ENCODE peak calls at places on chromosome 20, in five cellular contexts. One of them, this sample, is unnamed. For H3K4me1, the result is how much of the 10 kb centered on the place peaks cover.

GRCh38 chr20:47231382-47232042 is 125.0 kb downstream of the ZMYND8 start:
- DNase-seq in spleen: no peak
- DNase-seq in GM23338: no peak
- DNase-seq in sigmoid colon: no peak
- DNase-seq in endothelial cell of umbilical vein: no peak
- DNase-seq in this sample: no peak

GRCh38 chr20:45727044-45727443 is 4.9 kb downstream of the SPINT4 start:
- DNase-seq in endothelial cell of umbilical vein: no peak
- DNase-seq in sigmoid colon: no peak
- DNase-seq in GM23338: no peak
- DNase-seq in spleen: no peak
- DNase-seq in this sample: no peak

GRCh38 chr20:63158845-63159244 is 57.1 kb downstream of the YTHDF1 start:
- DNase-seq in spleen: peak
- DNase-seq in endothelial cell of umbilical vein: no peak
- DNase-seq in sigmoid colon: no peak
- DNase-seq in GM23338: no peak
- DNase-seq in this sample: no peak

GRCh38 chr20:24665196-24665595 is 195.8 kb downstream of the SYNDIG1 start:
- DNase-seq in GM23338: no peak
- DNase-seq in endothelial cell of umbilical vein: no peak
- DNase-seq in sigmoid colon: no peak
- DNase-seq in spleen: peak
- DNase-seq in this sample: peak

GRCh38 chr20:51687071-51687470 is 81.1 kb downstream of the ATP9A start:
- DNase-seq in sigmoid colon: no peak
- DNase-seq in endothelial cell of umbilical vein: no peak
- DNase-seq in GM23338: no peak
- DNase-seq in spleen: no peak
- DNase-seq in this sample: no peak

GRCh38 chr20:15061955-15062354 is 724.5 kb upstream of the FLRT3 start:
- DNase-seq in endothelial cell of umbilical vein: no peak
- DNase-seq in spleen: no peak
- DNase-seq in sigmoid colon: no peak
- DNase-seq in GM23338: peak
- DNase-seq in this sample: no peak

GRCh38 chr20:48350291-48350988 is 477.4 kb downstream of the PREX1 start:
- DNase-seq in sigmoid colon: no peak
- DNase-seq in endothelial cell of umbilical vein: no peak
- DNase-seq in spleen: no peak
- DNase-seq in GM23338: peak
- DNase-seq in this sample: no peak

GRCh38 chr20:63215101-63216040 is 560 bp downstream of the YTHDF1 start:
- DNase-seq in sigmoid colon: no peak
- DNase-seq in GM23338: peak
- DNase-seq in spleen: no peak
- DNase-seq in endothelial cell of umbilical vein: peak
- DNase-seq in this sample: peak

GRCh38 chr20:19381947-19382346 is 169.5 kb downstream of the SLC24A3 start:
- DNase-seq in sigmoid colon: no peak
- DNase-seq in endothelial cell of umbilical vein: no peak
- DNase-seq in GM23338: no peak
- DNase-seq in spleen: no peak
- DNase-seq in this sample: no peak

GRCh38 chr20:41572010-41572572 is 46.1 kb downstream of the CHD6 start:
- DNase-seq in endothelial cell of umbilical vein: no peak
- DNase-seq in GM23338: no peak
- DNase-seq in sigmoid colon: no peak
- DNase-seq in spleen: no peak
- DNase-seq in this sample: no peak

GRCh38 chr20:33568378-33569289 is 78.7 kb downstream of the CBFA2T2 start:
- DNase-seq in endothelial cell of umbilical vein: no peak
- DNase-seq in sigmoid colon: no peak
- DNase-seq in GM23338: peak
- DNase-seq in spleen: no peak
- DNase-seq in this sample: no peak

GRCh38 chr20:7859371-7859802 is 80.9 kb downstream of the HAO1 start:
- DNase-seq in spleen: no peak
- DNase-seq in sigmoid colon: no peak
- DNase-seq in GM23338: peak
- DNase-seq in endothelial cell of umbilical vein: peak
- DNase-seq in this sample: no peak

GRCh38 chr20:647479-648019 is 5.5 kb downstream of the SRXN1 start:
- DNase-seq in GM23338: no peak
- DNase-seq in spleen: no peak
- DNase-seq in sigmoid colon: no peak
- DNase-seq in endothelial cell of umbilical vein: no peak
- DNase-seq in this sample: no peak
- TF ChIP-seq POLR2AphosphoS5 in GM23338: no peak
- TF ChIP-seq POLR2AphosphoS5 in spleen: no peak
- TF ChIP-seq POLR2AphosphoS5 in sigmoid colon: no peak
- TF ChIP-seq POLR2AphosphoS5 in endothelial cell of umbilical vein: no peak
- TF ChIP-seq POLR2AphosphoS5 in this sample: no peak

DNA sequence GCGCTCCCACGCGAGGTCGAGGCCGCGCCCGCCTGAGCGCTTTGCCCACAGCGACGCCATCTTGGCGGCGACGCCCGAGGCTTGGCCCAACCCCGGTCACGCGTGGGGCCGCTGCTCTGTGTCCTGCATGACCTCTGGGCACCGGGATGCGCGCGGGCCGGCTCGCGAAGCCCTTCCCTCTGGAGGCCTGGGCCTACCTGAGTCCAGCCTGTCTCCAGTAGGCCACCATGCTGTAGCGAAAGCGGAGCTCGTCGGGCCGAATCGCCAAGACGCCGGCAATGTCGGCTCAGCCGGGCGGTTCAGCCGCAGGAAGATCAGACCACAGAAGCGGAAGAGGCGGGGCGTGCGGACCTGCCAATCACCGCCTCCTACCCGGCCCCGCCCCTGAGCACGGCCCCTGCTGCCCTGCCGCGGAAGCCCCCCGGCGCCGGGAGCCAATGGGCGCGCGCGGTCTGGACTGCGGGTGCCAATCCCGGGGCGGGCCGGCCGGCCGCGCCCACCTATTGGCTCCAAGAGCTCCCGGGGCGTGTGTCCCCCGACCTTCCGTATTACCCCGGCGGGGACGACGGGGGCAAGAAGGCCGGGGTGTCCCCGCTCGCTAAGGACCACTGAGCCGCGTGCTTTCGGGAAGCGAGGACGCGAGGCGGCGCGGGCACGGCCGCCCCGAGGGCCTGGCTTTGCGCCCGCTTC is at the start of gene ATP5F1E:
- DNase-seq in spleen: peak
- DNase-seq in GM23338: peak
- DNase-seq in endothelial cell of umbilical vein: peak
- DNase-seq in sigmoid colon: peak
- DNase-seq in this sample: peak
- H3K4me1 ChIP-seq in spleen: half or more
- H3K4me1 ChIP-seq in GM23338: under half
- H3K4me1 ChIP-seq in endothelial cell of umbilical vein: under half
- H3K4me1 ChIP-seq in sigmoid colon: half or more
- H3K4me1 ChIP-seq in this sample: half or more

GRCh38 chr20:35791097-35791496 is 19.3 kb downstream of the PHF20 start:
- DNase-seq in GM23338: no peak
- DNase-seq in endothelial cell of umbilical vein: no peak
- DNase-seq in spleen: no peak
- DNase-seq in sigmoid colon: no peak
- DNase-seq in this sample: no peak

GRCh38 chr20:35801865-35802264 is 30.1 kb downstream of the PHF20 start:
- DNase-seq in endothelial cell of umbilical vein: no peak
- DNase-seq in spleen: no peak
- DNase-seq in sigmoid colon: no peak
- DNase-seq in GM23338: no peak
- DNase-seq in this sample: no peak

GRCh38 chr20:35791823-35792222 is 20.0 kb downstream of the PHF20 start:
- DNase-seq in GM23338: no peak
- DNase-seq in endothelial cell of umbilical vein: no peak
- DNase-seq in spleen: peak
- DNase-seq in sigmoid colon: no peak
- DNase-seq in this sample: no peak

GRCh38 chr20:35792740-35793139 is 20.9 kb downstream of the PHF20 start:
- DNase-seq in GM23338: no peak
- DNase-seq in sigmoid colon: no peak
- DNase-seq in endothelial cell of umbilical vein: no peak
- DNase-seq in spleen: no peak
- DNase-seq in this sample: no peak

DNA sequence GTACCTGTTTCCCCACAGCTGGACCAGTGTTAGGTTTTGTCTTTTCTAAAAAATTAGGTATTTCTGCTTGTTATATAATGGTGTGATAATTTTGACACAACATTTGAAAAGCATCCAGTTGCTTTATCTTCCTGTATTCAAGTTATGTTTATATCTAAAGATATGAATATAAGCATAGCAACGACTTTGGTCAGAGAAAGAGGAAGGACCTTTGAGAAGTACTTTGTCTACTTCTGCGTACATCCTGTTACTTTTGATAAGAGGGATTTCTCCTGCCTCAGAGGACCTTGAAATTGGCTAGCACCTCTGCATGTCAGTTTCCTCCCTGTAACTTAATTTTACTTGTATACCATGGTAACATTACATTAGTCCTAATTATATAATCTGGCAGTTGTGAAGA is 24.7 kb downstream of the PHF20 start:
- DNase-seq in GM23338: no peak
- DNase-seq in sigmoid colon: no peak
- DNase-seq in spleen: no peak
- DNase-seq in endothelial cell of umbilical vein: no peak
- DNase-seq in this sample: no peak
- TF ChIP-seq POLR2AphosphoS5 in GM23338: no peak
- TF ChIP-seq POLR2AphosphoS5 in sigmoid colon: no peak
- TF ChIP-seq POLR2AphosphoS5 in spleen: no peak
- TF ChIP-seq POLR2AphosphoS5 in endothelial cell of umbilical vein: no peak
- TF ChIP-seq POLR2AphosphoS5 in this sample: no peak

GRCh38 chr20:31694842-31695593 is 27.6 kb downstream of the BCL2L1 start:
- DNase-seq in sigmoid colon: no peak
- DNase-seq in endothelial cell of umbilical vein: no peak
- DNase-seq in GM23338: no peak
- DNase-seq in spleen: no peak
- DNase-seq in this sample: no peak
- H3K4me1 ChIP-seq in sigmoid colon: under half
- H3K4me1 ChIP-seq in endothelial cell of umbilical vein: under half
- H3K4me1 ChIP-seq in GM23338: under half
- H3K4me1 ChIP-seq in spleen: half or more
- H3K4me1 ChIP-seq in this sample: half or more

DNA sequence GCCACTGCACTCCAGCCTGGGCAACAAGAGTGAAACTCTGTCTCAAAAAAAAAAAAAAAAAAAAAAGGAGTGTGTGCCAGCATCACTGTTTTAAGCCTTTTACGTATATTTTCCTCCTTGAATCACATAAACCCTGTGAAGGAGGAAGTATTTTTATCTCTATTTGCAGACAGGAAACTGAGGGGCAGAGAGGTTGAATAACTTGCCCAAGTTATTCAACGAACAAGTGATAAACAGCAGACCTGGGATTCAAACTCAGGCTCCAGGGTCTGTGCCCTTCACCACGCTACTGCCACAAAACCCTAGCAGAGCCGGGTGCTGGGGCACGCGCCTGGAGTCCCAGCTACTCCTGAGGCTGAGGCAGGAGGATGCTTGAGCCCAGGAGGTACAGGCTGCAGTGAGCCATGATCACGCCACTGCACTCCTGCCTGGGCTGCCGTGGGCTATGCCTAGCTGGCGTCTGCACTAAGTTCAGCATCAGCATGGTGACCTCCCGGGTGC is 9.4 kb upstream of the AVP start:
- DNase-seq in sigmoid colon: no peak
- DNase-seq in endothelial cell of umbilical vein: peak
- DNase-seq in GM23338: no peak
- DNase-seq in spleen: no peak
- DNase-seq in this sample: no peak
- TF ChIP-seq POLR2AphosphoS5 in sigmoid colon: no peak
- TF ChIP-seq POLR2AphosphoS5 in endothelial cell of umbilical vein: no peak
- TF ChIP-seq POLR2AphosphoS5 in GM23338: no peak
- TF ChIP-seq POLR2AphosphoS5 in spleen: no peak
- TF ChIP-seq POLR2AphosphoS5 in this sample: no peak

GRCh38 chr20:10524034-10524476 is 89.0 kb downstream of the SLX4IP start:
- DNase-seq in spleen: no peak
- DNase-seq in GM23338: peak
- DNase-seq in endothelial cell of umbilical vein: no peak
- DNase-seq in sigmoid colon: peak
- DNase-seq in this sample: peak
- H3K4me1 ChIP-seq in spleen: under half
- H3K4me1 ChIP-seq in GM23338: under half
- H3K4me1 ChIP-seq in endothelial cell of umbilical vein: under half
- H3K4me1 ChIP-seq in sigmoid colon: under half
- H3K4me1 ChIP-seq in this sample: under half